ENCODE peak calls at places on chromosomes 16 and 17, in six cellular contexts. O, I, E, R, K and Z are unnamed samples.
A peak's percentile ranks its signal among the peaks of the same experiment; 100 is the strongest.

GRCh38 chr16:1089439-1089821 is 6.6 kb downstream of the C1QTNF8 start:
- ATAC-seq in O (peak; percentile 72), I (peak; percentile 13), E (no peak), R (peak; percentile 44), K (no peak), Z (no peak)

GRCh38 chr16:21150375-21151001 is at the start of gene DNAH3:
- ATAC-seq in O (no peak), I (no peak), E (no peak), R (peak; percentile 58), K (peak; percentile 85), Z (peak; percentile 85)

GRCh38 chr17:20213429-20213828 is 204.3 kb downstream of the SPECC1 start:
- ATAC-seq in O (no peak), I (no peak), E (no peak), R (no peak), K (peak; percentile 30), Z (no peak)

GRCh38 chr16:50635505-50636392 is 45.4 kb downstream of the SNX20 start:
- ATAC-seq in O (no peak), I (no peak), E (no peak), R (no peak), K (no peak), Z (no peak)

GRCh38 chr17:55601874-55602364 is 90.7 kb upstream of the SMIM36 start:
- ATAC-seq in O (no peak), I (peak; percentile 98), E (no peak), R (peak; percentile 75), K (peak; percentile 40), Z (no peak)

GRCh38 chr17:82985973-82986372 is 93.4 kb upstream of the METRNL start:
- ATAC-seq in O (no peak), I (no peak), E (peak; percentile 92), R (no peak), K (peak; percentile 84), Z (peak; percentile 52)

GRCh38 chr16:69346683-69347082 is 4.9 kb downstream of the TMED6 start:
- ATAC-seq in O (peak; percentile 28), I (no peak), E (no peak), R (peak; percentile 35), K (no peak), Z (no peak)

GRCh38 chr17:4229627-4230026 is 34.2 kb downstream of the ANKFY1 start:
- ATAC-seq in O (peak; percentile 80), I (peak; percentile 23), E (no peak), R (peak; percentile 68), K (peak; percentile 11), Z (peak; percentile 41)

GRCh38 chr17:45018514-45019176 is 32.8 kb downstream of the DCAKD start:
- ATAC-seq in O (peak; percentile 37), I (peak; percentile 1), E (peak; percentile 29), R (no peak), K (no peak), Z (no peak)

GRCh38 chr17:74757931-74758845 is 9.8 kb downstream of the NHERF1 start:
- ATAC-seq in O (peak; percentile 36), I (peak; percentile 56), E (no peak), R (no peak), K (peak; percentile 74), Z (peak; percentile 64)

GRCh38 chr16:2904922-2905240 is 6.8 kb upstream of the FLYWCH1 start:
- ATAC-seq in O (no peak), I (peak; percentile 0), E (no peak), R (peak; percentile 36), K (peak; percentile 1), Z (no peak)

GRCh38 chr16:30884760-30885159 is 9.1 kb downstream of the BCL7C start:
- ATAC-seq in O (no peak), I (no peak), E (no peak), R (no peak), K (no peak), Z (no peak)

GRCh38 chr17:81870155-81870977 is 771 bp downstream of the ARHGDIA start:
- ATAC-seq in O (no peak), I (peak; percentile 0), E (peak; percentile 42), R (peak; percentile 1), K (peak; percentile 20), Z (peak; percentile 24)

GRCh38 chr17:50613596-50613995 is 21.1 kb upstream of the ABCC3 start:
- ATAC-seq in O (no peak), I (no peak), E (no peak), R (no peak), K (no peak), Z (no peak)

GRCh38 chr17:4086041-4086483 is 56.8 kb downstream of the ZZEF1 start:
- ATAC-seq in O (no peak), I (no peak), E (no peak), R (no peak), K (no peak), Z (no peak)

GRCh38 chr16:14321542-14321941 is 250.4 kb downstream of the MRTFB start:
- ATAC-seq in O (peak; percentile 60), I (no peak), E (no peak), R (peak; percentile 55), K (no peak), Z (peak; percentile 59)

GRCh38 chr17:55605705-55606104 is 94.5 kb upstream of the SMIM36 start:
- ATAC-seq in O (no peak), I (no peak), E (no peak), R (no peak), K (no peak), Z (no peak)

GRCh38 chr16:81140930-81141780 is 45.0 kb upstream of the GCSH start:
- ATAC-seq in O (no peak), I (no peak), E (no peak), R (peak; percentile 51), K (no peak), Z (no peak)

GRCh38 chr17:69945698-69946185 is 129.3 kb upstream of the KCNJ16 start:
- ATAC-seq in O (no peak), I (no peak), E (no peak), R (no peak), K (no peak), Z (no peak)

GRCh38 chr16:11099672-11100195 is 155.4 kb downstream of the CLEC16A start:
- ATAC-seq in O (no peak), I (no peak), E (no peak), R (no peak), K (no peak), Z (no peak)

GRCh38 chr16:58732545-58733247 is 1.4 kb downstream of the GOT2 start:
- ATAC-seq in O (no peak), I (no peak), E (no peak), R (no peak), K (no peak), Z (peak; percentile 8)